ENCODE peak calls at places on chromosomes 13 and 19, in ten cellular contexts. J, E, T, Z, F, A, I, X, B and R are unnamed samples.

GRCh38 chr19:49132974-49133609 is 13.7 kb downstream of the PPFIA3 start:
- DNase-seq in J (no peak), E (no peak), T (no peak), Z (peak), F (no peak), A (peak), I (no peak), X (no peak), B (no peak), R (peak)

GRCh38 chr13:75513271-75513670 is 24.4 kb downstream of the COMMD6 start:
- DNase-seq in J (no peak), E (no peak), T (no peak), Z (no peak), F (no peak), A (no peak), I (no peak), X (no peak), B (no peak), R (no peak)

GRCh38 chr13:66513728-66514127 is 716.4 kb downstream of the PCDH9 start:
- DNase-seq in J (no peak), E (no peak), T (no peak), Z (no peak), F (peak), A (no peak), I (no peak), X (no peak), B (no peak), R (no peak)

GRCh38 chr13:75927183-75927582 is 291.1 kb downstream of the LMO7 start:
- DNase-seq in J (no peak), E (no peak), T (no peak), Z (no peak), F (no peak), A (no peak), I (no peak), X (no peak), B (no peak), R (no peak)

GRCh38 chr13:34258646-34259386 is 440.9 kb downstream of the RFC3 start:
- DNase-seq in J (no peak), E (no peak), T (no peak), Z (no peak), F (peak), A (no peak), I (no peak), X (no peak), B (no peak), R (no peak)

GRCh38 chr19:50969413-50969760 is at the start of gene KLK6:
- DNase-seq in J (no peak), E (no peak), T (no peak), Z (no peak), F (no peak), A (no peak), I (no peak), X (no peak), B (no peak), R (no peak)

GRCh38 chr19:3292958-3293529 is 68.6 kb downstream of the CELF5 start:
- DNase-seq in J (no peak), E (no peak), T (no peak), Z (no peak), F (no peak), A (no peak), I (no peak), X (no peak), B (no peak), R (no peak)

GRCh38 chr19:52219611-52220010 is 29.8 kb downstream of the PPP2R1A start:
- DNase-seq in J (no peak), E (no peak), T (no peak), Z (no peak), F (no peak), A (no peak), I (no peak), X (no peak), B (no peak), R (no peak)

GRCh38 chr19:55638864-55639359 is 1.9 kb upstream of the ZNF580 start:
- DNase-seq in J (no peak), E (no peak), T (no peak), Z (peak), F (no peak), A (peak), I (no peak), X (peak), B (no peak), R (no peak)

GRCh38 chr13:44474122-44474910 is 100.7 kb downstream of the SERP2 start:
- DNase-seq in J (no peak), E (no peak), T (no peak), Z (no peak), F (peak), A (peak), I (no peak), X (no peak), B (no peak), R (no peak)

GRCh38 chr13:26718872-26719271 is 41.7 kb downstream of the GPR12 start:
- DNase-seq in J (no peak), E (no peak), T (no peak), Z (no peak), F (no peak), A (no peak), I (no peak), X (no peak), B (no peak), R (no peak)

GRCh38 chr19:4018140-4018613 is 10.6 kb downstream of the PIAS4 start:
- DNase-seq in J (no peak), E (no peak), T (no peak), Z (no peak), F (no peak), A (no peak), I (no peak), X (no peak), B (no peak), R (no peak)

GRCh38 chr19:15379996-15380647 is 535 bp upstream of the AKAP8 start:
- DNase-seq in J (peak), E (no peak), T (peak), Z (no peak), F (peak), A (peak), I (no peak), X (peak), B (peak), R (peak)

GRCh38 chr13:99417151-99417820 is 84.0 kb upstream of the TM9SF2 start:
- DNase-seq in J (no peak), E (no peak), T (no peak), Z (peak), F (no peak), A (peak), I (no peak), X (no peak), B (no peak), R (no peak)

GRCh38 chr19:18558202-18558555 is 509 bp downstream of the KXD1 start:
- DNase-seq in J (no peak), E (no peak), T (no peak), Z (no peak), F (no peak), A (no peak), I (no peak), X (no peak), B (no peak), R (no peak)

GRCh38 chr13:102838273-102838672 is 7.6 kb upstream of the ERCC5 start:
- DNase-seq in J (no peak), E (no peak), T (no peak), Z (no peak), F (no peak), A (no peak), I (no peak), X (no peak), B (no peak), R (no peak)

GRCh38 chr13:22198001-22198400 is 527.1 kb downstream of the FGF9 start:
- DNase-seq in J (peak), E (no peak), T (no peak), Z (no peak), F (no peak), A (no peak), I (no peak), X (no peak), B (peak), R (no peak)

GRCh38 chr13:52412128-52412527 is 6.2 kb upstream of the THSD1 start:
- DNase-seq in J (no peak), E (no peak), T (no peak), Z (no peak), F (no peak), A (no peak), I (no peak), X (no peak), B (no peak), R (no peak)

GRCh38 chr13:106155411-106155810 is 380.1 kb downstream of the EFNB2 start:
- DNase-seq in J (no peak), E (no peak), T (no peak), Z (no peak), F (peak), A (no peak), I (no peak), X (no peak), B (no peak), R (no peak)

GRCh38 chr13:24270639-24271131 is 38.7 kb upstream of the C1QTNF9 start:
- DNase-seq in J (peak), E (peak), T (peak), Z (peak), F (peak), A (peak), I (peak), X (peak), B (peak), R (peak)

GRCh38 chr13:67642638-67643037 is 412.5 kb upstream of the PCDH9 start:
- DNase-seq in J (no peak), E (no peak), T (no peak), Z (no peak), F (no peak), A (no peak), I (no peak), X (no peak), B (no peak), R (no peak)

GRCh38 chr13:41505209-41505835 is 48.0 kb downstream of the RGCC start:
- DNase-seq in J (no peak), E (no peak), T (no peak), Z (no peak), F (peak), A (no peak), I (no peak), X (no peak), B (no peak), R (no peak)

GRCh38 chr13:41250993-41251392 is 12.4 kb downstream of the MTRF1 start:
- DNase-seq in J (no peak), E (no peak), T (no peak), Z (no peak), F (no peak), A (no peak), I (no peak), X (no peak), B (no peak), R (no peak)

GRCh38 chr13:62234780-62235530 is 819.3 kb upstream of the PCDH20 start:
- DNase-seq in J (no peak), E (no peak), T (no peak), Z (no peak), F (no peak), A (no peak), I (no peak), X (no peak), B (no peak), R (no peak)

GRCh38 chr19:55301459-55302331 is 17.9 kb downstream of the BRSK1 start:
- DNase-seq in J (peak), E (peak), T (peak), Z (peak), F (peak), A (peak), I (peak), X (peak), B (peak), R (peak)

GRCh38 chr13:95185311-95185710 is 115.9 kb downstream of the ABCC4 start:
- DNase-seq in J (no peak), E (no peak), T (no peak), Z (no peak), F (no peak), A (no peak), I (no peak), X (no peak), B (no peak), R (no peak)

GRCh38 chr19:49106648-49107135 is 7.5 kb upstream of the LIN7B start:
- DNase-seq in J (peak), E (no peak), T (no peak), Z (peak), F (no peak), A (peak), I (peak), X (peak), B (no peak), R (no peak)

GRCh38 chr19:18098891-18099622 is 1.5 kb downstream of the MAST3 start:
- DNase-seq in J (no peak), E (no peak), T (no peak), Z (peak), F (no peak), A (peak), I (peak), X (no peak), B (no peak), R (no peak)

GRCh38 chr19:38989066-38989605 is 13.6 kb upstream of the FBXO17 start:
- DNase-seq in J (peak), E (no peak), T (no peak), Z (peak), F (peak), A (peak), I (no peak), X (no peak), B (no peak), R (no peak)

GRCh38 chr19:17448190-17448967 is at the start of gene TMEM221:
- DNase-seq in J (peak), E (no peak), T (peak), Z (peak), F (no peak), A (peak), I (peak), X (peak), B (peak), R (no peak)

GRCh38 chr19:49468746-49469447 is 5.1 kb upstream of the FLT3LG start:
- DNase-seq in J (peak), E (no peak), T (peak), Z (peak), F (no peak), A (peak), I (peak), X (peak), B (no peak), R (no peak)

GRCh38 chr19:3366104-3366760 is at the start of gene NFIC:
- DNase-seq in J (peak), E (no peak), T (peak), Z (peak), F (peak), A (peak), I (no peak), X (peak), B (peak), R (peak)

GRCh38 chr13:94178625-94179244 is 300.7 kb downstream of the DCT start:
- DNase-seq in J (no peak), E (no peak), T (no peak), Z (no peak), F (no peak), A (no peak), I (no peak), X (no peak), B (no peak), R (no peak)

GRCh38 chr13:30898721-30899188 is 7.3 kb upstream of the MEDAG start:
- DNase-seq in J (no peak), E (peak), T (peak), Z (no peak), F (peak), A (no peak), I (no peak), X (no peak), B (no peak), R (no peak)

GRCh38 chr13:56932104-56932503 is 208.6 kb upstream of the PRR20A start:
- DNase-seq in J (no peak), E (no peak), T (no peak), Z (no peak), F (no peak), A (no peak), I (no peak), X (no peak), B (no peak), R (no peak)

GRCh38 chr19:49877020-49877878 is at the start of the genes AKT1S1 and TBC1D17:
- DNase-seq in J (peak), E (peak), T (peak), Z (peak), F (peak), A (peak), I (peak), X (peak), B (peak), R (peak)

GRCh38 chr19:7658219-7658686 is 10.6 kb upstream of the RETN start:
- DNase-seq in J (no peak), E (no peak), T (no peak), Z (peak), F (no peak), A (peak), I (no peak), X (no peak), B (no peak), R (no peak)

GRCh38 chr13:27979001-27979643 is 9.4 kb downstream of the URAD start:
- DNase-seq in J (no peak), E (no peak), T (no peak), Z (peak), F (no peak), A (peak), I (no peak), X (no peak), B (no peak), R (no peak)

GRCh38 chr13:105518086-105518485 is 1017.4 kb downstream of the EFNB2 start:
- DNase-seq in J (no peak), E (no peak), T (no peak), Z (no peak), F (peak), A (no peak), I (no peak), X (no peak), B (no peak), R (no peak)

GRCh38 chr13:39892731-39893293 is 237.3 kb downstream of the COG6 start:
- DNase-seq in J (peak), E (no peak), T (peak), Z (no peak), F (no peak), A (no peak), I (no peak), X (peak), B (no peak), R (no peak)

GRCh38 chr13:98349731-98350305 is 172.7 kb upstream of the RNF113B start:
- DNase-seq in J (peak), E (no peak), T (no peak), Z (peak), F (no peak), A (peak), I (no peak), X (no peak), B (no peak), R (no peak)

GRCh38 chr13:98350746-98351330 is 173.8 kb upstream of the RNF113B start:
- DNase-seq in J (no peak), E (no peak), T (no peak), Z (no peak), F (no peak), A (no peak), I (no peak), X (no peak), B (no peak), R (no peak)

GRCh38 chr13:98346904-98347636 is 170.0 kb upstream of the RNF113B start:
- DNase-seq in J (no peak), E (no peak), T (no peak), Z (no peak), F (no peak), A (no peak), I (no peak), X (no peak), B (no peak), R (no peak)

GRCh38 chr13:98351636-98352035 is 174.6 kb upstream of the RNF113B start:
- DNase-seq in J (no peak), E (no peak), T (no peak), Z (no peak), F (no peak), A (no peak), I (no peak), X (no peak), B (no peak), R (no peak)

DNA sequence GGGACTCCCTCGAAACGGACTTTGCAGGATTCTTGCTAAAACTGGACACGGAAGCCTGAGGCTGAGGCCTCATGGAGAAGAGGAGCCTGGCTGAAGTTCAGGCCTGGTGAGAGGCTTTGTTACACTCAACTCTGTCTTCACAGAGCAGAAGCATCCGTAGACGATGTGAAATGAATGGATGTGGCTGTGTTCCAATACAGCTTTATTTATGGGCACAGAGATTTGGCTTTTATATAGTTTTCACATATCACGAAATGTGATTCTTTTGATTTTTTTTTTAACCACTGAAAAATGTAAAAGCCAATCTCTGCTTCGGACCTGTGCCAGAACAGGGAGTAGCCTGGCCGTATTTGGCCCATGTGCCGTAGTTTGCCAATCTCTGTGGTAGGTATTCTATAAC is 171.4 kb upstream of the RNF113B start:
- DNase-seq in J (no peak), E (no peak), T (no peak), Z (no peak), F (no peak), A (no peak), I (no peak), X (no peak), B (no peak), R (no peak)
- H3K27ac ChIP-seq in J (no peak), E (no peak), T (no peak), Z (no peak), F (no peak), A (no peak), I (no peak), X (no peak), B (no peak), R (no peak)

GRCh38 chr13:48580185-48580803 is 47.4 kb upstream of the RCBTB2 start:
- DNase-seq in J (peak), E (no peak), T (peak), Z (peak), F (no peak), A (peak), I (peak), X (peak), B (peak), R (no peak)
- H3K27ac ChIP-seq in J (no peak), E (no peak), T (no peak), Z (no peak), F (no peak), A (no peak), I (no peak), X (no peak), B (no peak), R (no peak)

GRCh38 chr19:1123381-1123780 is 19.6 kb downstream of the GPX4 start:
- DNase-seq in J (no peak), E (no peak), T (no peak), Z (no peak), F (no peak), A (no peak), I (no peak), X (no peak), B (no peak), R (no peak)
- H3K27ac ChIP-seq in J (no peak), E (peak), T (no peak), Z (no peak), F (no peak), A (no peak), I (no peak), X (no peak), B (no peak), R (no peak)

GRCh38 chr13:19978830-19979437 is 20.4 kb downstream of the ZMYM2 start:
- DNase-seq in J (no peak), E (no peak), T (no peak), Z (no peak), F (no peak), A (no peak), I (no peak), X (no peak), B (no peak), R (no peak)

GRCh38 chr13:19981685-19982238 is 23.2 kb downstream of the ZMYM2 start:
- DNase-seq in J (no peak), E (no peak), T (no peak), Z (no peak), F (no peak), A (no peak), I (no peak), X (no peak), B (no peak), R (no peak)

GRCh38 chr13:19984430-19985218 is 26.1 kb downstream of the ZMYM2 start:
- DNase-seq in J (no peak), E (no peak), T (no peak), Z (peak), F (peak), A (peak), I (no peak), X (no peak), B (no peak), R (no peak)

GRCh38 chr13:19985219-19985556 is 26.7 kb downstream of the ZMYM2 start:
- DNase-seq in J (no peak), E (no peak), T (no peak), Z (no peak), F (no peak), A (peak), I (no peak), X (no peak), B (no peak), R (no peak)

DNA sequence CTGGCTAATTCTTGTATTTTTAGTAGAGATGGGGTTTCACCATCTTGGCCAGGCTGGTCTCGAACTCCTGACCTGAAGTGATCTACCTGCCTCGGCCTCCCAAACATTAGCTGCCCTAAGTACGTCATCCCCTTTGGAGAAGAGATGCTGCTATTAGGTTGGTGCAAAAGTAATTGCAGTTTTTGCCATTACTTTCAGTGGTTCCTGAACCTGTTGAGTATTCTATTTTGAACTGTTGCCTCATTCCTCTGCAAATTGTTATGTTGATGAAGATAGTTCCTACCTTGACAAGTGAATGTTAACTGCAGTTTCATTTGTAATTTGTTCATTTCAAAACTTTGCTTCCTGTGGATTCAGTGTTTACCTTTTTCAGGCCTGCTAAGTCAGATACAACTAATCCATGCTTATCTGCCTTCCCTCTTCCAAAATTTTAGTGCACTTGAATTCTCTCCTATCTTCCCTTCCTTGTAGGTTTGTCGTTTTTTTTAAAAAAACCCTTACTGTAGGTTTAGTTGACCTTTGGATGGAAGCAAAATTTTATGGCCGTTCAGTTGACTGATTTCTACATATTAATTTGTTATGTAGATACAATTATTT is 24.0 kb downstream of the ZMYM2 start:
- DNase-seq in J (no peak), E (no peak), T (no peak), Z (no peak), F (no peak), A (peak), I (no peak), X (no peak), B (no peak), R (no peak)
- H3K27ac ChIP-seq in J (no peak), E (no peak), T (no peak), Z (peak), F (no peak), A (peak), I (no peak), X (no peak), B (no peak), R (no peak)